ENCODE peak calls at places on chromosomes 6 and 20, in seven cellular contexts. E is GM23248, J is IMR-90, G is PC-3, U is endothelial cell of umbilical vein, S is fibroblast of lung, K is neural progenitor cell. V is an unnamed sample. For H3K4me1, the result is how much of the 10 kb centered on the place peaks cover.

GRCh38 chr20:50313223-50313820 is 122.7 kb downstream of the CEBPB start:
- DNase-seq in E (peak), J (peak), G (peak), U (no peak), S (peak), K (no peak), V (peak)

GRCh38 chr20:32516985-32517873 is 67.9 kb downstream of the NOL4L start:
- DNase-seq in E (no peak), J (peak), G (no peak), U (peak), S (no peak), K (peak), V (peak)

GRCh38 chr20:21719592-21720214 is 14.2 kb downstream of the PAX1 start:
- DNase-seq in E (peak), J (peak), G (peak), U (peak), S (peak), K (peak), V (peak)

GRCh38 chr20:48949304-48950170 is 28.0 kb downstream of the ARFGEF2 start:
- DNase-seq in E (no peak), J (no peak), G (no peak), U (no peak), S (no peak), K (peak), V (no peak)

GRCh38 chr6:168950500-168951223 is 303.0 kb downstream of the THBS2 start:
- DNase-seq in E (peak), J (peak), G (no peak), U (no peak), S (peak), K (no peak), V (no peak)

GRCh38 chr20:45950330-45950646 is 15.8 kb downstream of the PCIF1 start:
- DNase-seq in E (no peak), J (no peak), G (no peak), U (no peak), S (no peak), K (no peak), V (peak)

GRCh38 chr6:137316626-137317025 is 97.4 kb upstream of the IFNGR1 start:
- DNase-seq in E (peak), J (no peak), G (no peak), U (no peak), S (peak), K (no peak), V (no peak)

GRCh38 chr6:168711666-168712300 is 270.8 kb downstream of the SMOC2 start:
- DNase-seq in E (no peak), J (no peak), G (no peak), U (no peak), S (no peak), K (no peak), V (no peak)

GRCh38 chr6:142635130-142635529 is 309.8 kb downstream of the HIVEP2 start:
- DNase-seq in E (peak), J (peak), G (peak), U (no peak), S (peak), K (no peak), V (no peak)

GRCh38 chr6:111745186-111745585 is 128.1 kb downstream of the FYN start:
- DNase-seq in E (no peak), J (peak), G (no peak), U (no peak), S (no peak), K (no peak), V (no peak)
- H3K4me1 ChIP-seq in E (under half), J (under half), G (under half), U (under half), S (under half), K (under half), V (under half)

GRCh38 chr6:87829622-87830121 is 127.6 kb upstream of the AKIRIN2 start:
- DNase-seq in E (no peak), J (no peak), G (no peak), U (no peak), S (no peak), K (no peak), V (no peak)

GRCh38 chr6:87828044-87828443 is 126.0 kb upstream of the AKIRIN2 start:
- DNase-seq in E (no peak), J (no peak), G (no peak), U (no peak), S (no peak), K (no peak), V (no peak)

GRCh38 chr6:87827291-87827690 is 125.3 kb upstream of the AKIRIN2 start:
- DNase-seq in E (no peak), J (no peak), G (no peak), U (no peak), S (no peak), K (no peak), V (no peak)

GRCh38 chr6:87832025-87832825 is 130.2 kb upstream of the AKIRIN2 start:
- DNase-seq in E (peak), J (peak), G (peak), U (peak), S (peak), K (no peak), V (no peak)

GRCh38 chr6:87830834-87831374 is 128.9 kb upstream of the AKIRIN2 start:
- DNase-seq in E (no peak), J (no peak), G (no peak), U (no peak), S (no peak), K (no peak), V (no peak)
- H3K4me2 ChIP-seq in E (no peak), J (no peak), G (no peak), U (no peak), S (no peak), K (no peak), V (no peak)

DNA sequence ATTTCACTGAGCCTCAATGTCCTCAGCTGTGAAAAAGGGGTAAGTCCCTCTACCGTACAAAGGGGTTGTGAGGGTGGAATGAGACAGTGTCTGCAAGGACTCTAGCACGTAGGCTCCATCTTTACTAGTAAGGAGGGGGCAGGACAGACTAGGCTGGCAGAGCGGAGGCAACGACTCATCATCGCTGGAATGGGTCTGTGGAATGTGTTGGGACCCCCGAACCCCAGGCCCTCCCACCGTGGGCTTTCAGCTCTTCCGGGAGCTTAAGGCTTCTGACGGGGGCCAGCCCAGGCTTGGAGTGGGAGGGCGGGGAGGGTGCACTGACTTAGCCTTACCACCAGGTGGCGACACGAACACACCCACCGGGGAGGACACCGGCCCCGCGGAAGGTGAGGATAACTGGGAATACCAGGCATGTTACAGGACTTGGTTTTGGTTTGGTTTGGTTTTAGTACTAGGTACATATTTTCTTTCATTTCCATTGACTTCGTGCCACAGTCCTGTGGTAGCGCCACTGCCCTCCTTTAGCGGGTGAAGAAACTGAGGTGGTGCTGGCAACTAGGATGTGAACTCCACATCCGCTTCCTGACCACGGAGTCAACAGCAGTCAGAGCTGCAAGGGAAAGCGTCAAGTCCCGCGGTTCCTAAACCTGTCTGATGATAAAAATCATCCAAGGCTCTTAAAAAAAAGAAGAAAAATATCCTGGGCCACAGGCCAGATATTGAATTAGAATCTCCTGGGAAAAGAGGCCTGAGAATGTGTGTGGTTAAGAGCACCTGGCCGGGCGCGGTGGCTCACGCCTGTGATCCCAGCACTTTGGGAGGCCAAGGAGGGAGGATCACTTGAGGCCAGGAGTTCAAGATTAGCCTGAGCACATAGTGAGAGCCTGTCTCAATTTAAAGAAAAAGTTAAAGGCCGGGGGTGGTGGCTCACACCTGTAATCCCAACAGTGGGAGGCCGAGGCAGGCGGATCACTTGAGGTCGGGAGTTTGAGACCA is 10.3 kb upstream of the TULP1 start:
- DNase-seq in E (peak), J (peak), G (peak), U (peak), S (peak), K (peak), V (peak)
- H3K4me3 ChIP-seq in E (peak), J (no peak), G (peak), U (peak), S (peak), K (no peak), V (peak)

DNA sequence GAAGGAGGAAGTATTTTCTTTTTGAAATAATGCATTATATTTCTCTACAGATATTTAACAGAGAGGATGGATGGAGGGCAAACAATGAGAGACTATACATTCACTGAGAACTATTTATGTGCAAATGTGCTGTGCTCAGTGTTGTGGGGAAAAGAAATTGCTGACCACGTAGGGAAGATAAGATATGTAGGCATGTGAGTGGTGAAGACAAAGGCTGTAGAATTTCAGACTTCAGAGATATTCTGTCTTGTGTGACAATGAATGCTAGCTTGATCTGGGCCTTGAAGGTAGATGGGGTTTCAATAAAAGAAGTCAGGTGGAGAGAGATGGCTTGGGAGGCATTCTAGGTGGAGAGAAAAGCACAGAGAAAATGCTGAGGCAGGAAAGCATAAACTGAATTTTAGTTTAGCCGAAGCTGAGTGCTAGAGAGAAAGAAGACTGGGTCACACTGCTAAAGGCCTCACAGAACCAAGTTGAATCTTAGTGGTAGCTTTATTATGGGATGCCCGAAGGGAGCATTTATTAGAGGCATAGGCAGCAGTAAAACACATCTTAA is 56.9 kb upstream of the EEF1A1 start:
- DNase-seq in E (no peak), J (no peak), G (no peak), U (no peak), S (no peak), K (no peak), V (peak)
- H3K4me1 ChIP-seq in E (under half), J (under half), G (under half), U (under half), S (under half), K (under half), V (under half)

DNA sequence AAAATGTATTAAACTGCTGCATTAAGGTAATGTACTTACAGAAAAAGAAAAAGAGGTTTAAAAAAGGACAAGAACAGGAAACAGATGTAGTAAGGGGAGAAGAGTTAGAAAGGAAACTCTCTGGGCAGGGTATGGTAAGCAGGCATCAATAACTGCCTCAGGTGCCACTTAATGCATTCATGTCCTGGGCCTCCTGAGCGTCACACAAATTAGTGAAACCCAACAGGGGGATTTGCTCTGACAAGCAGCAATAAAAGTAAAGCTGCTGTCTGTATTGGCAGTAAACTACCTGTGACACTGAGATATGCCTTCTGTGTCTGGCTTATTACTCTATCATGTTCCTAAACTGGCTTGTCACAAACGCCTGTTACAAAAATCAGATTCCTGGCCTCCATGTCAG is 1.5 kb upstream of the EFHC1 start:
- DNase-seq in E (no peak), J (no peak), G (no peak), U (no peak), S (no peak), K (no peak), V (no peak)
- H3K4me2 ChIP-seq in E (no peak), J (no peak), G (no peak), U (peak), S (no peak), K (peak), V (peak)

DNA sequence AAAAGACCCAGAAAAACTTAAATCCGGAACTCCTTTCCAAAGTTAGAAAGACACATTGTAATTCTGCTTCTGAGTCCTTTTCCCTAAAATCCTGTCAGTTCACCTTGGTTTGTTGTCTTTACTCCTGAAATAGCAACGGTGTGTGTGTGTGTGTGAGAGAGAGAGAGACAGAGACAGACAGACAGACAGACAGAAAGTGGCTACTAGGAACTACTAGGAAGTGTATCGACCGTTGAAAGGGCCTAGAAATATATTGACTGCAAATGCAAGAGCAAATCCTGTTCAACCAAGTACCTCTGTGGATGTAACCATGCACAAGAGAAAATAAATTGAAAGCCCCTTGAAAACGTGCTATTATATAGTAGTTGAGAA is 100.0 kb upstream of the MLIP start:
- DNase-seq in E (no peak), J (no peak), G (no peak), U (no peak), S (no peak), K (no peak), V (no peak)
- H3K4me3 ChIP-seq in E (no peak), J (no peak), G (no peak), U (no peak), S (no peak), K (no peak), V (peak)

DNA sequence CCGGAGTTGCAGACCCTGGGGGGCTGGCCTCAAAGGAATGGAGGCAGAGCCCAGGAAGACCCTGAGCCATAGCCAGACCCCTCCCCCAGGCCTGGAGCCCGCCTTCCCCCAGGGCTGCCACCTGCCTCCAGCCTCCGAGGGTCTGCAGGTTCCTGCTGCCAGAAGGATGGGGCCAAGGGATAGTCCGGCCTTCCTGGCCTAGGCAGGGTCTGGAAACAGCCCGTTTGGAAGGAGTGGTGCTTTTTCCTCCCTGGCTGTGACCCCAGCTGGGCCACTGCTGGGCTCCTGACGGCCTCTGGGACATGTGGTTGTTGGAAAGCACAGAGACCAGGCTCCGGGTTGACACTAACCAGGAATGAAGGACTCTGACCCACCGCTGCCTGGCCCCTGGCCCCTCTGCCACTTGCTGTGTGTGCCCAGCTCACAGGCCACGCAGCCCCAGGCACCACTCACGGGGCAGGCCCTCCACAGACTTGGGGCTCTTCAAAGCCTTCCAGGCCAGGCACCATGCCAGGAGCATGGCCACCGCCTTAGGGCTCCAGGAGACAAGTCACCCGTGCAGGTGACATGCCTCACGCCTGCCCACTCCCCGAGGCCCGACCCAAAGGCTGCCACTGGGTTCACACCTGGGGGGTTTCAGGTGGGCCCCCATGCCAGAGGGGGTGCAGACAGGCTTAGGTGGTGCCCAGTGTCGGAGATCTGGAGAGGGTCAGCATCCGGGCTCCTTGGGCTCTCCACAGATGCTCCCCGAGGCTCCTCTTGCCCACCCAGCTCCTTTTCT is 3.9 kb upstream of the LAMA5 start:
- DNase-seq in E (no peak), J (no peak), G (no peak), U (no peak), S (no peak), K (no peak), V (no peak)
- H3K4me1 ChIP-seq in E (under half), J (under half), G (under half), U (under half), S (half or more), K (under half), V (under half)

GRCh38 chr6:122408697-122409458 is 9.4 kb downstream of the HSF2 start:
- DNase-seq in E (no peak), J (no peak), G (no peak), U (no peak), S (no peak), K (no peak), V (no peak)

GRCh38 chr6:122405417-122405816 is 6.0 kb downstream of the HSF2 start:
- DNase-seq in E (peak), J (peak), G (peak), U (no peak), S (no peak), K (no peak), V (peak)

GRCh38 chr6:122406187-122406586 is 6.7 kb downstream of the HSF2 start:
- DNase-seq in E (no peak), J (no peak), G (no peak), U (no peak), S (no peak), K (no peak), V (no peak)

GRCh38 chr6:122408240-122408639 is 8.8 kb downstream of the HSF2 start:
- DNase-seq in E (no peak), J (no peak), G (no peak), U (no peak), S (no peak), K (no peak), V (no peak)

DNA sequence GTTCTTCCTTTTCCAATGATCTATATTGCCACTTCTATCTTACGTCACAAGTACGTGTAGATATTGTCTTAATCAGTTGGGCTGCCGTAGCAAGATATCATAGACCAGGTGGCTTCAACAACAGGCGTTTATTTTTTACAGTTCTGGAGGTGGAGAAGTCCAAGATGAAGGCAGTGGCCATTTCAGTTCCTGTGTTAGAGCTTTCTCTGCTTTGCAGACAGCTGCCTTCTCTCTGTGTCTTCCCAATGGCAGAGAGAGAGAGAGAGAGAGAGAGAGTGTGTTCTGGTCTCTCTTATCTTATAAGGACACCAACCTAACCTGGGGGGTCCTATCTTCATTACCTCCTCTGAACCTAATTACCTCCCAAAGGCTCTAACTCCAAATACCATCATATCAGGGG is 8.3 kb downstream of the HSF2 start:
- DNase-seq in E (no peak), J (no peak), G (no peak), U (no peak), S (no peak), K (no peak), V (no peak)
- H3K4me2 ChIP-seq in E (no peak), J (no peak), G (no peak), U (no peak), S (no peak), K (no peak), V (no peak)